ENCODE peak calls at places on chromosomes 1 and 21, in ten cellular contexts. One of them, this sample, is unnamed.

GRCh38 chr1:93426183-93426582 is 21.7 kb upstream of the FNBP1L start:
- DNase-seq in body of pancreas: no peak
- DNase-seq in A549: no peak
- DNase-seq in endothelial cell of umbilical vein: no peak
- DNase-seq in CD8-positive, alpha-beta T cell: no peak
- DNase-seq in naive thymus-derived CD4-positive, alpha-beta T cell: no peak
- DNase-seq in aorta: no peak
- DNase-seq in adrenal gland: no peak
- DNase-seq in AG04449: no peak
- DNase-seq in coronary artery: no peak
- DNase-seq in this sample: no peak

GRCh38 chr1:201888282-201889033 is at the start of gene SHISA4:
- DNase-seq in body of pancreas: peak
- DNase-seq in A549: peak
- DNase-seq in endothelial cell of umbilical vein: peak
- DNase-seq in CD8-positive, alpha-beta T cell: no peak
- DNase-seq in naive thymus-derived CD4-positive, alpha-beta T cell: peak
- DNase-seq in aorta: peak
- DNase-seq in adrenal gland: peak
- DNase-seq in AG04449: no peak
- DNase-seq in coronary artery: peak
- DNase-seq in this sample: peak

GRCh38 chr1:211135342-211135950 is 1.5 kb upstream of the KCNH1 start:
- DNase-seq in body of pancreas: no peak
- DNase-seq in A549: peak
- DNase-seq in endothelial cell of umbilical vein: peak
- DNase-seq in CD8-positive, alpha-beta T cell: no peak
- DNase-seq in naive thymus-derived CD4-positive, alpha-beta T cell: peak
- DNase-seq in aorta: no peak
- DNase-seq in adrenal gland: no peak
- DNase-seq in AG04449: no peak
- DNase-seq in coronary artery: no peak
- DNase-seq in this sample: no peak

GRCh38 chr1:205678286-205679111 is 1.8 kb downstream of the SLC45A3 start:
- DNase-seq in body of pancreas: no peak
- DNase-seq in A549: no peak
- DNase-seq in endothelial cell of umbilical vein: peak
- DNase-seq in CD8-positive, alpha-beta T cell: no peak
- DNase-seq in naive thymus-derived CD4-positive, alpha-beta T cell: no peak
- DNase-seq in aorta: no peak
- DNase-seq in adrenal gland: peak
- DNase-seq in AG04449: no peak
- DNase-seq in coronary artery: no peak
- DNase-seq in this sample: peak

GRCh38 chr21:38505654-38506523 is 7.6 kb upstream of the ERG start:
- DNase-seq in body of pancreas: peak
- DNase-seq in A549: peak
- DNase-seq in endothelial cell of umbilical vein: peak
- DNase-seq in CD8-positive, alpha-beta T cell: no peak
- DNase-seq in naive thymus-derived CD4-positive, alpha-beta T cell: peak
- DNase-seq in aorta: no peak
- DNase-seq in adrenal gland: peak
- DNase-seq in AG04449: peak
- DNase-seq in coronary artery: no peak
- DNase-seq in this sample: no peak

GRCh38 chr21:44064852-44065403 is 42.3 kb upstream of the PWP2 start:
- DNase-seq in body of pancreas: no peak
- DNase-seq in A549: no peak
- DNase-seq in endothelial cell of umbilical vein: no peak
- DNase-seq in CD8-positive, alpha-beta T cell: no peak
- DNase-seq in naive thymus-derived CD4-positive, alpha-beta T cell: no peak
- DNase-seq in aorta: no peak
- DNase-seq in adrenal gland: no peak
- DNase-seq in AG04449: no peak
- DNase-seq in coronary artery: peak
- DNase-seq in this sample: no peak

GRCh38 chr1:178168535-178168934 is 74.6 kb downstream of the RASAL2 start:
- DNase-seq in body of pancreas: no peak
- DNase-seq in A549: no peak
- DNase-seq in endothelial cell of umbilical vein: no peak
- DNase-seq in CD8-positive, alpha-beta T cell: no peak
- DNase-seq in naive thymus-derived CD4-positive, alpha-beta T cell: no peak
- DNase-seq in aorta: no peak
- DNase-seq in adrenal gland: no peak
- DNase-seq in AG04449: no peak
- DNase-seq in coronary artery: no peak
- DNase-seq in this sample: no peak

GRCh38 chr1:205118810-205119209 is 3.0 kb downstream of the RBBP5 start:
- DNase-seq in body of pancreas: no peak
- DNase-seq in A549: no peak
- DNase-seq in endothelial cell of umbilical vein: no peak
- DNase-seq in CD8-positive, alpha-beta T cell: no peak
- DNase-seq in naive thymus-derived CD4-positive, alpha-beta T cell: no peak
- DNase-seq in aorta: no peak
- DNase-seq in adrenal gland: no peak
- DNase-seq in AG04449: no peak
- DNase-seq in coronary artery: no peak
- DNase-seq in this sample: no peak

GRCh38 chr1:72557446-72558049 is 275.2 kb upstream of the NEGR1 start:
- DNase-seq in body of pancreas: no peak
- DNase-seq in A549: no peak
- DNase-seq in endothelial cell of umbilical vein: peak
- DNase-seq in CD8-positive, alpha-beta T cell: no peak
- DNase-seq in naive thymus-derived CD4-positive, alpha-beta T cell: no peak
- DNase-seq in aorta: no peak
- DNase-seq in adrenal gland: no peak
- DNase-seq in AG04449: no peak
- DNase-seq in coronary artery: no peak
- DNase-seq in this sample: no peak

GRCh38 chr1:109928591-109929111 is 18.0 kb downstream of the CSF1 start:
- DNase-seq in body of pancreas: peak
- DNase-seq in A549: no peak
- DNase-seq in endothelial cell of umbilical vein: peak
- DNase-seq in CD8-positive, alpha-beta T cell: no peak
- DNase-seq in naive thymus-derived CD4-positive, alpha-beta T cell: no peak
- DNase-seq in aorta: peak
- DNase-seq in adrenal gland: peak
- DNase-seq in AG04449: no peak
- DNase-seq in coronary artery: peak
- DNase-seq in this sample: peak

GRCh38 chr1:203083463-203083921 is 2.3 kb downstream of the MYOG start:
- DNase-seq in body of pancreas: no peak
- DNase-seq in A549: no peak
- DNase-seq in endothelial cell of umbilical vein: no peak
- DNase-seq in CD8-positive, alpha-beta T cell: no peak
- DNase-seq in naive thymus-derived CD4-positive, alpha-beta T cell: no peak
- DNase-seq in aorta: no peak
- DNase-seq in adrenal gland: no peak
- DNase-seq in AG04449: no peak
- DNase-seq in coronary artery: no peak
- DNase-seq in this sample: no peak

GRCh38 chr1:232384172-232384571 is 245.8 kb downstream of the SIPA1L2 start:
- DNase-seq in body of pancreas: no peak
- DNase-seq in A549: no peak
- DNase-seq in endothelial cell of umbilical vein: no peak
- DNase-seq in CD8-positive, alpha-beta T cell: no peak
- DNase-seq in naive thymus-derived CD4-positive, alpha-beta T cell: no peak
- DNase-seq in aorta: no peak
- DNase-seq in adrenal gland: no peak
- DNase-seq in AG04449: no peak
- DNase-seq in coronary artery: no peak
- DNase-seq in this sample: no peak

GRCh38 chr21:14318598-14318997 is 64.3 kb downstream of the HSPA13 start:
- DNase-seq in body of pancreas: no peak
- DNase-seq in A549: no peak
- DNase-seq in endothelial cell of umbilical vein: no peak
- DNase-seq in CD8-positive, alpha-beta T cell: no peak
- DNase-seq in naive thymus-derived CD4-positive, alpha-beta T cell: no peak
- DNase-seq in aorta: no peak
- DNase-seq in adrenal gland: no peak
- DNase-seq in AG04449: no peak
- DNase-seq in coronary artery: no peak
- DNase-seq in this sample: no peak

DNA sequence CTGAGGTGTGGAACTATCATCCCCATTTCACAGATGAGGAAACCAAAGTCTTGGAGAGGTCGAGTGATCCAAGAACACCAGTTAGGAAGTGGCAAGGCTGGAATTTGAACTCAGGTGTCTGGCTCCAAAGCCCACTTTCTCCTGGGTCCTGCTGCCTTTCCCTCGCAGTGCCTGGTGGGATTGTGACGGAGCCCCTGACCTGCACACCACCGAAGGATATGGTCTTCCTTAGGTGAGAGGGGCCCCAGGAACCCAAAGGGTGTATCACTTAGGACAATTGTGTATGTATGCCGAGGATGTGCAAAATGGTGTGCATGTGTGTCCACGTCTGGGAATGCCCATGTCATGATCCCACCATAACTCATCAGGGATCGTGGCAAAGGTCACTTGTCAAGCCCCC is 392.7 kb downstream of the MATN1 start:
- DNase-seq in body of pancreas: no peak
- DNase-seq in A549: no peak
- DNase-seq in endothelial cell of umbilical vein: no peak
- DNase-seq in CD8-positive, alpha-beta T cell: no peak
- DNase-seq in naive thymus-derived CD4-positive, alpha-beta T cell: no peak
- DNase-seq in aorta: no peak
- DNase-seq in adrenal gland: no peak
- DNase-seq in AG04449: no peak
- DNase-seq in coronary artery: no peak
- DNase-seq in this sample: no peak
- H3K4me3 ChIP-seq in body of pancreas: no peak
- H3K4me3 ChIP-seq in A549: no peak
- H3K4me3 ChIP-seq in endothelial cell of umbilical vein: no peak
- H3K4me3 ChIP-seq in CD8-positive, alpha-beta T cell: no peak
- H3K4me3 ChIP-seq in naive thymus-derived CD4-positive, alpha-beta T cell: no peak
- H3K4me3 ChIP-seq in aorta: no peak
- H3K4me3 ChIP-seq in adrenal gland: no peak
- H3K4me3 ChIP-seq in AG04449: no peak
- H3K4me3 ChIP-seq in coronary artery: no peak
- H3K4me3 ChIP-seq in this sample: no peak

GRCh38 chr21:25756190-25756932 is 21.6 kb downstream of the GABPA start:
- DNase-seq in body of pancreas: no peak
- DNase-seq in A549: no peak
- DNase-seq in endothelial cell of umbilical vein: peak
- DNase-seq in CD8-positive, alpha-beta T cell: no peak
- DNase-seq in naive thymus-derived CD4-positive, alpha-beta T cell: no peak
- DNase-seq in aorta: no peak
- DNase-seq in adrenal gland: no peak
- DNase-seq in AG04449: no peak
- DNase-seq in coronary artery: no peak
- DNase-seq in this sample: no peak
- H3K4me3 ChIP-seq in body of pancreas: no peak
- H3K4me3 ChIP-seq in A549: no peak
- H3K4me3 ChIP-seq in endothelial cell of umbilical vein: no peak
- H3K4me3 ChIP-seq in CD8-positive, alpha-beta T cell: no peak
- H3K4me3 ChIP-seq in naive thymus-derived CD4-positive, alpha-beta T cell: no peak
- H3K4me3 ChIP-seq in aorta: no peak
- H3K4me3 ChIP-seq in adrenal gland: no peak
- H3K4me3 ChIP-seq in AG04449: no peak
- H3K4me3 ChIP-seq in coronary artery: no peak
- H3K4me3 ChIP-seq in this sample: no peak

GRCh38 chr1:184056921-184057496 is 5.5 kb downstream of the TSEN15 start:
- DNase-seq in body of pancreas: no peak
- DNase-seq in A549: peak
- DNase-seq in endothelial cell of umbilical vein: no peak
- DNase-seq in CD8-positive, alpha-beta T cell: no peak
- DNase-seq in naive thymus-derived CD4-positive, alpha-beta T cell: no peak
- DNase-seq in aorta: no peak
- DNase-seq in adrenal gland: no peak
- DNase-seq in AG04449: peak
- DNase-seq in coronary artery: no peak
- DNase-seq in this sample: no peak
- H3K4me3 ChIP-seq in body of pancreas: no peak
- H3K4me3 ChIP-seq in A549: no peak
- H3K4me3 ChIP-seq in endothelial cell of umbilical vein: no peak
- H3K4me3 ChIP-seq in CD8-positive, alpha-beta T cell: no peak
- H3K4me3 ChIP-seq in naive thymus-derived CD4-positive, alpha-beta T cell: no peak
- H3K4me3 ChIP-seq in aorta: peak
- H3K4me3 ChIP-seq in adrenal gland: no peak
- H3K4me3 ChIP-seq in AG04449: no peak
- H3K4me3 ChIP-seq in coronary artery: peak
- H3K4me3 ChIP-seq in this sample: no peak

DNA sequence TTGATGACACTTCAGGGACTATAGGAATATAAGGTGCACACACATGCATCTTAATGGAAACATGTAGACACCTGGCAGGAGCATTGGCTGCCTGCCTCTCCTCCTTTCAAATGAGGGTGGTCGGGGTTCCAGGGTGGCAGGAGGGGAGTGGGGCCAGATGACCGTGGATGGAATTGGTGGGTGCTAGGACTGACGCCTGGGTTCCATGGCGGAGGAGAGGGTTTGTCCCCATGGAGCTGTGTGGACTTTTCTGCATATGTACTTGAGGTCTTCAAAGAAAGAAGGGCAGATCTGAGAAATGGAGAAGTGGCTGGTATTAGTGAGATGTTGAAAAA is 7.7 kb downstream of the PRRX1 start:
- DNase-seq in body of pancreas: no peak
- DNase-seq in A549: no peak
- DNase-seq in endothelial cell of umbilical vein: no peak
- DNase-seq in CD8-positive, alpha-beta T cell: no peak
- DNase-seq in naive thymus-derived CD4-positive, alpha-beta T cell: no peak
- DNase-seq in aorta: no peak
- DNase-seq in adrenal gland: no peak
- DNase-seq in AG04449: no peak
- DNase-seq in coronary artery: no peak
- DNase-seq in this sample: no peak
- H3K4me3 ChIP-seq in body of pancreas: no peak
- H3K4me3 ChIP-seq in A549: no peak
- H3K4me3 ChIP-seq in endothelial cell of umbilical vein: no peak
- H3K4me3 ChIP-seq in CD8-positive, alpha-beta T cell: no peak
- H3K4me3 ChIP-seq in naive thymus-derived CD4-positive, alpha-beta T cell: no peak
- H3K4me3 ChIP-seq in aorta: no peak
- H3K4me3 ChIP-seq in adrenal gland: no peak
- H3K4me3 ChIP-seq in AG04449: no peak
- H3K4me3 ChIP-seq in coronary artery: peak
- H3K4me3 ChIP-seq in this sample: no peak

DNA sequence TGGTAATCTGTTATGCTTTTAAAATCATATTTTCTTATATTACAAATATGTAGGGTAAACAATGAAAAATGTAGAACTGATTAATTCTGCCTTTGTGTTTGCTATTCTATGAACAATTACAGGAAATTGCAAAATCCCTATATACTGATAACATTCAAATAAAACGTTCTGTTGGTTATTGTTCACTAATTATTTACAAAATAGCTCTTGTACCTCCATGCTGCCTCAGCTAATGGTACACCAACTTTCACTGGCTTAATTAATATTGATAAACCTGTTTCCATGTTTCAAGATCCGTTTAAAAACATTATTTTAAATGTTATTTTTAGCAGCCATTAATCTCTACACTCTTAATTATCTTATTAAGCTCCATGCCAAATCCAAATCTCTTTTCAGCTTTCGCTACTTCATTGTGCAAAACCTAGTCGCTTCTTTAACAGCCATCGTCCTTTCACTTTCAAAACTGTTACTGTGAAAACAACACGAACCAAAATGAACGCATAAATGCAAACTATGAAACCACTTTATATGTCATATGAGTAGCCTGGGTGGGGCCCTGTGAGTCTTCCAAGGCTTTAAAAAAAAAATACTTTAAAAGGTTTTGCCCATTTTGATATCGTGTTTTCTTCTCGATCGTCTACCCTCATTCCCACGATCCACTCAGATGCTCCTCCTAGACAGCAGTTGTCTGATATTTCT is 807.0 kb downstream of the USP25 start:
- DNase-seq in body of pancreas: no peak
- DNase-seq in A549: no peak
- DNase-seq in endothelial cell of umbilical vein: peak
- DNase-seq in CD8-positive, alpha-beta T cell: no peak
- DNase-seq in naive thymus-derived CD4-positive, alpha-beta T cell: no peak
- DNase-seq in aorta: no peak
- DNase-seq in adrenal gland: no peak
- DNase-seq in AG04449: no peak
- DNase-seq in coronary artery: no peak
- DNase-seq in this sample: no peak
- H3K4me3 ChIP-seq in body of pancreas: no peak
- H3K4me3 ChIP-seq in A549: peak
- H3K4me3 ChIP-seq in endothelial cell of umbilical vein: no peak
- H3K4me3 ChIP-seq in CD8-positive, alpha-beta T cell: no peak
- H3K4me3 ChIP-seq in naive thymus-derived CD4-positive, alpha-beta T cell: no peak
- H3K4me3 ChIP-seq in aorta: peak
- H3K4me3 ChIP-seq in adrenal gland: no peak
- H3K4me3 ChIP-seq in AG04449: no peak
- H3K4me3 ChIP-seq in coronary artery: peak
- H3K4me3 ChIP-seq in this sample: peak

This sample was measured in ovary.